ENCODE peak calls at places on chromosomes 7 and 10, in five cellular contexts. T is midbrain, F is tibial artery, J is caudate nucleus, M is ureter. P is an unnamed sample.
A peak's percentile ranks its signal among the peaks of the same experiment; 100 is the strongest.

GRCh38 chr7:142897691-142898090 is 12.1 kb upstream of the TRPV6 start:
- DNase-seq in T (no peak), M (peak; percentile 29), F (no peak), J (no peak), P (no peak)

GRCh38 chr7:100515072-100515532 is 23.9 kb upstream of the AGFG2 start:
- DNase-seq in T (no peak), F (no peak), J (no peak), M (no peak), P (no peak)

GRCh38 chr7:128937647-128938523 is at the start of gene IRF5:
- DNase-seq in T (peak; percentile 13), J (no peak), F (no peak), M (no peak), P (peak; percentile 90)

GRCh38 chr10:34697366-34698247 is 117.5 kb downstream of the PARD3 start:
- DNase-seq in M (no peak), F (no peak), T (no peak), J (no peak), P (no peak)

GRCh38 chr10:47094126-47094525 is 182.9 kb downstream of the PTPN20 start:
- DNase-seq in M (no peak), T (no peak), J (no peak), F (no peak), P (no peak)

GRCh38 chr10:30058570-30059132 is 735 bp downstream of the JCAD start:
- DNase-seq in T (no peak), M (no peak), F (no peak), J (no peak), P (no peak)

GRCh38 chr10:123102673-123103072 is 33.1 kb upstream of the HMX3 start:
- DNase-seq in M (no peak), J (no peak), F (no peak), T (no peak), P (no peak)

GRCh38 chr10:103759100-103759781 is 96.1 kb downstream of the SH3PXD2A start:
- DNase-seq in F (peak; percentile 87), T (peak; percentile 71), J (peak; percentile 60), M (peak; percentile 59), P (no peak)

GRCh38 chr10:64956441-64956840 is 1435.2 kb downstream of the REEP3 start:
- DNase-seq in M (no peak), T (no peak), F (no peak), J (no peak), P (no peak)

GRCh38 chr7:101557421-101557820 is 71.7 kb downstream of the MYL10 start:
- DNase-seq in F (peak; percentile 28), J (no peak), T (no peak), M (peak; percentile 29), P (peak; percentile 76)

GRCh38 chr7:159066816-159067601 is 77.7 kb downstream of the VIPR2 start:
- DNase-seq in M (peak; percentile 36), J (no peak), F (no peak), T (no peak), P (no peak)

GRCh38 chr7:5177060-5177459 is 13.0 kb upstream of the WIPI2 start:
- DNase-seq in J (no peak), M (peak; percentile 57), T (peak; percentile 22), F (peak; percentile 90), P (peak; percentile 88)

GRCh38 chr7:52826515-52826914 is 208.9 kb upstream of the POM121L12 start:
- DNase-seq in F (no peak), J (no peak), M (no peak), T (no peak), P (no peak)

GRCh38 chr10:124943301-124944092 is 1.6 kb downstream of the ZRANB1 start:
- DNase-seq in M (no peak), F (no peak), J (no peak), T (no peak), P (no peak)

GRCh38 chr7:21805793-21806192 is 139.9 kb downstream of the CDCA7L start:
- DNase-seq in J (no peak), T (no peak), M (no peak), F (no peak), P (no peak)

GRCh38 chr7:117088623-117089199 is 135.4 kb downstream of the ST7 start:
- DNase-seq in M (no peak), J (no peak), T (no peak), F (no peak), P (no peak)

GRCh38 chr7:132557489-132558044 is 18.7 kb downstream of the PLXNA4 start:
- DNase-seq in F (no peak), T (peak; percentile 10), M (no peak), J (no peak), P (no peak)

GRCh38 chr10:58291538-58292174 is 22.7 kb downstream of the CISD1 start:
- DNase-seq in T (peak; percentile 47), F (no peak), J (no peak), M (peak; percentile 43), P (no peak)

GRCh38 chr7:157574120-157574519 is 237.3 kb downstream of the DNAJB6 start:
- DNase-seq in T (no peak), J (no peak), M (no peak), F (no peak), P (no peak)

GRCh38 chr7:155685070-155685790 is 40.8 kb downstream of the RBM33 start:
- DNase-seq in F (no peak), T (no peak), J (no peak), M (no peak), P (no peak)

GRCh38 chr10:43857206-43857952 is 208.7 kb upstream of the ZNF32 start:
- DNase-seq in M (no peak), T (no peak), J (no peak), F (no peak), P (peak; percentile 76)

GRCh38 chr7:128137096-128137655 is 103.9 kb upstream of the LEP start:
- DNase-seq in J (no peak), M (no peak), T (no peak), F (no peak), P (no peak)

GRCh38 chr7:140640727-140641531 is at the start of gene DENND2A:
- DNase-seq in J (peak; percentile 64), T (peak; percentile 82), M (no peak), F (peak; percentile 73), P (peak; percentile 90)

GRCh38 chr10:10500941-10501340 is 516.7 kb upstream of the CELF2 start:
- DNase-seq in M (no peak), F (no peak), J (no peak), T (no peak), P (no peak)

GRCh38 chr10:30353851-30354250 is 4.8 kb upstream of the MTPAP start:
- DNase-seq in F (no peak), T (no peak), M (no peak), J (no peak), P (no peak)

GRCh38 chr10:91681361-91682276 is 48.7 kb upstream of the PPP1R3C start:
- DNase-seq in M (no peak), T (no peak), F (no peak), J (peak; percentile 81), P (no peak)

GRCh38 chr10:125029584-125030242 is 87.8 kb downstream of the ZRANB1 start:
- DNase-seq in M (no peak), J (no peak), T (no peak), F (no peak), P (peak; percentile 24)

GRCh38 chr7:157528785-157529341 is 192.1 kb downstream of the DNAJB6 start:
- DNase-seq in J (no peak), F (peak; percentile 47), T (no peak), M (peak; percentile 20), P (peak; percentile 76)